ENCODE peak calls at places on chromosome 2, in six cellular contexts. J is GF-D8, R is NCI-H2081, E is NCI-H187, S is cerebellum, C is GM12878. L is an unnamed sample.

GRCh38 chr2:111930875-111931274 is 32.5 kb downstream of the MERTK start:
- DNase-seq in J (no peak), R (no peak), E (no peak), S (no peak), C (peak; percentile 1), L (no peak)

GRCh38 chr2:196291873-196292800 is 120.8 kb upstream of the STK17B start:
- DNase-seq in J (no peak), R (no peak), E (no peak), S (peak; percentile 50), C (no peak), L (no peak)

GRCh38 chr2:6793913-6794312 is 71.8 kb downstream of the CMPK2 start:
- DNase-seq in J (no peak), R (no peak), E (no peak), S (no peak), C (no peak), L (no peak)

GRCh38 chr2:146295080-146295670 is 1549.7 kb upstream of the ACVR2A start:
- DNase-seq in J (no peak), R (no peak), E (no peak), S (no peak), C (no peak), L (no peak)

GRCh38 chr2:152549428-152549827 is 167.8 kb downstream of the PRPF40A start:
- DNase-seq in J (no peak), R (no peak), E (no peak), S (no peak), C (no peak), L (no peak)

GRCh38 chr2:85986121-85986520 is 97.3 kb upstream of the ST3GAL5 start:
- DNase-seq in J (no peak), R (no peak), E (no peak), S (no peak), C (no peak), L (no peak)

GRCh38 chr2:178419123-178419522 is 31.9 kb downstream of the PRKRA start:
- DNase-seq in J (no peak), R (peak; percentile 54), E (no peak), S (peak; percentile 8), C (no peak), L (peak; percentile 37)

GRCh38 chr2:133292267-133292666 is 276.0 kb downstream of the NCKAP5 start:
- DNase-seq in J (no peak), R (no peak), E (no peak), S (no peak), C (no peak), L (no peak)

GRCh38 chr2:158665536-158666302 is 129.4 kb upstream of the DAPL1 start:
- DNase-seq in J (no peak), R (peak; percentile 21), E (no peak), S (no peak), C (no peak), L (no peak)